ENCODE peak calls at places on chromosomes 16 and 17, in nine cellular contexts. B is Peyer's patch, E is A549, T is H54, O is transverse colon, N is breast epithelium, D is uterus, J is esophagus squamous epithelium, V is stomach. Y is an unnamed sample.

GRCh38 chr17:72536788-72537187 is 416.0 kb downstream of the SOX9 start:
- DNase-seq in B (no peak), E (no peak), T (no peak), O (no peak), N (no peak), D (no peak), J (no peak), V (no peak), Y (no peak)

GRCh38 chr17:68585643-68586042 is 15.5 kb downstream of the FAM20A start:
- DNase-seq in B (no peak), E (no peak), T (no peak), O (no peak), N (no peak), D (no peak), J (no peak), V (no peak), Y (no peak)

GRCh38 chr17:44314869-44315661 is 6.7 kb downstream of the RUNDC3A start:
- DNase-seq in B (no peak), E (peak; percentile 73), T (no peak), O (peak; percentile 25), N (no peak), D (no peak), J (no peak), V (peak; percentile 40), Y (peak; percentile 46)

GRCh38 chr16:72198641-72199250 is 26.8 kb upstream of the PMFBP1 start:
- DNase-seq in B (no peak), E (no peak), T (no peak), O (no peak), N (no peak), D (no peak), J (no peak), V (no peak), Y (no peak)

GRCh38 chr16:88846088-88846487 is 10.7 kb downstream of the GALNS start:
- DNase-seq in B (no peak), E (no peak), T (peak; percentile 81), O (no peak), N (no peak), D (no peak), J (no peak), V (no peak), Y (no peak)

GRCh38 chr17:52147431-52147830 is 11.1 kb downstream of the CA10 start:
- DNase-seq in B (no peak), E (no peak), T (no peak), O (no peak), N (no peak), D (no peak), J (no peak), V (no peak), Y (no peak)

GRCh38 chr16:17342031-17342430 is 128.7 kb downstream of the XYLT1 start:
- DNase-seq in B (no peak), E (no peak), T (no peak), O (no peak), N (no peak), D (no peak), J (no peak), V (no peak), Y (no peak)

GRCh38 chr16:86517033-86517432 is 6.7 kb downstream of the FOXF1 start:
- DNase-seq in B (no peak), E (no peak), T (no peak), O (no peak), N (no peak), D (no peak), J (no peak), V (no peak), Y (no peak)

GRCh38 chr16:51267676-51268075 is 116.6 kb upstream of the SALL1 start:
- DNase-seq in B (no peak), E (no peak), T (no peak), O (no peak), N (no peak), D (no peak), J (no peak), V (no peak), Y (no peak)

GRCh38 chr16:85234310-85235235 is 122.3 kb upstream of the CIBAR2 start:
- DNase-seq in B (no peak), E (peak; percentile 37), T (peak; percentile 97), O (peak; percentile 50), N (no peak), D (peak; percentile 79), J (no peak), V (peak; percentile 51), Y (no peak)

GRCh38 chr16:31061126-31061812 is 12.8 kb downstream of the ZNF668 start:
- DNase-seq in B (no peak), E (no peak), T (no peak), O (no peak), N (no peak), D (no peak), J (no peak), V (no peak), Y (no peak)

GRCh38 chr16:22373662-22374310 is 633 bp downstream of the CDR2 start:
- DNase-seq in B (peak; percentile 46), E (no peak), T (peak; percentile 13), O (peak; percentile 52), N (peak; percentile 58), D (peak; percentile 40), J (no peak), V (peak; percentile 62), Y (peak; percentile 58)

DNA sequence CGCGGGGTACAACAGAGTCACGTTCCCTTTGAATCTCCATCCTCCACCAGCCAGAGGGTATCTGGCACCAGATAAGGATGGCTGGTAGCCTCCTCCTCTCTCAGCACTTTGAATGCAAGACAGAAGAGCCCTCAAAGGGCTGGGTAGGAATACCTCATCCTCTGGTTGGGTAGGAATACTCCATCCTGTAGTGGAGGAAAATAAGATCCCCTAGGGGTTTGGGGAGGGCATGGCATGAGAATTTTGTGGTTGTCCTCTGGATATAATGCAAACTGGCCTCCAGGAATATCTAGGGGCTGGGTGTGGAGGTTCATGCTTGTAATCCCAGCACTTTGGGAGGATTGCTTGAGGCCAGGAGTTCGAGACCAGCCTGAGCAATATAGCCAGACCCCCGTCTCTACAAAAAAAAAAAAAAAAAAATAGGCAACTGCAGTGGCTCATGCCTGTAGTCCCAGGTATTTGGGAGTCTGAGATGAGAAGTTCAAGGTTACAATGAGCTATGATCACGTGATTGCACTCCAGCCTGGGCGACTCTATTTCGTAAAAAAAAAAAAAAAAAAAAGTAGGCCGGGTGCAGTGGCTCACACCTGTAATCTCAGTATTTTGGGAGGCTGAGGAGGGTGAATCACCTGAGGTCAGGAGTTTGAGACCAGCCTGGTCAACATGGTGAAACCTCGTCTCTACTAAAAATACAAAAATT is 2.7 kb downstream of the IGFBP4 start:
- DNase-seq in B (no peak), E (peak; percentile 60), T (no peak), O (no peak), N (no peak), D (no peak), J (no peak), V (no peak), Y (no peak)
- TF ChIP-seq POLR2A in B (no peak), E (no peak), T (no peak), O (no peak), N (no peak), D (no peak), J (no peak), V (no peak), Y (no peak)

DNA sequence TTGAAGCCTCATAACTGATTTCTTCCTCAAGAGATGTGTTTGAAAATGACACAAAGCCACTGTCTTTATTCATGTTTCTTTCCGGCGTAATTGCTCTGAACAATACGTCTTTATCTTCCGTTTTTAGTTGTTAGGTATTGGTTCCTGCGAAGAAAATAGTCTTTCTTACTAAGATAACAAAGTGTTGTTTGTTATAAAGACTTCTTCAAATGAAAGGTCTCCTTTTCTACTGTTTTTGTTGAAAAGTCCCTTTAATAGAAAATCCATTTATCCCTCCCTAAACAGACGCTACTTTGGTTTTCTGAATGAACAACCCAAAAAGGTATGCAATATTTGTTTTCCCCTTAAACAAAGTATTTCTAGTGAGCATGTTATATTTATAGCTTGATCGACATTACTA is 469.1 kb downstream of the KCNJ18 start:
- DNase-seq in B (no peak), E (no peak), T (no peak), O (no peak), N (no peak), D (no peak), J (no peak), V (no peak), Y (no peak)
- TF ChIP-seq POLR2A in B (no peak), E (no peak), T (no peak), O (no peak), N (no peak), D (no peak), J (no peak), V (no peak), Y (no peak)

GRCh38 chr16:11204513-11205047 is 51.4 kb downstream of the SOCS1 start:
- DNase-seq in B (no peak), E (no peak), T (no peak), O (no peak), N (no peak), D (no peak), J (no peak), V (no peak), Y (no peak)
- TF ChIP-seq POLR2A in B (no peak), E (no peak), T (no peak), O (no peak), N (no peak), D (no peak), J (no peak), V (no peak), Y (no peak)

GRCh38 chr16:27365142-27366089 is 36.6 kb upstream of the IL21R start:
- DNase-seq in B (no peak), E (peak; percentile 78), T (no peak), O (no peak), N (no peak), D (no peak), J (no peak), V (no peak), Y (no peak)

GRCh38 chr16:27369806-27370205 is 32.2 kb upstream of the IL21R start:
- DNase-seq in B (no peak), E (no peak), T (no peak), O (no peak), N (no peak), D (no peak), J (no peak), V (no peak), Y (no peak)

GRCh38 chr16:27366687-27367462 is 35.1 kb upstream of the IL21R start:
- DNase-seq in B (no peak), E (no peak), T (no peak), O (no peak), N (no peak), D (no peak), J (no peak), V (no peak), Y (no peak)

GRCh38 chr16:27368358-27368722 is 33.6 kb upstream of the IL21R start:
- DNase-seq in B (no peak), E (no peak), T (no peak), O (no peak), N (no peak), D (no peak), J (no peak), V (no peak), Y (no peak)

GRCh38 chr16:27367463-27368357 is 34.3 kb upstream of the IL21R start:
- DNase-seq in B (peak; percentile 89), E (peak; percentile 74), T (peak; percentile 83), O (peak; percentile 88), N (peak; percentile 59), D (peak; percentile 84), J (peak; percentile 34), V (peak; percentile 80), Y (peak; percentile 90)
- TF ChIP-seq POLR2A in B (no peak), E (no peak), T (no peak), O (no peak), N (no peak), D (no peak), J (no peak), V (no peak), Y (no peak)